ENCODE peak calls at places on chromosomes 4 and X, in eight cellular contexts. Y is omental fat pad; Z is suprapubic skin; R is amniotic stem cell; J is glutamatergic neuron; I is activated gamma-delta T cell treated with Interleukin-2 at 50 U/mL for 16 hours; E is activated CD4-positive, alpha-beta T cell treated with anti-CD3 and anti-CD28 coated beads, Interleukin-2, amount 50 U/mL, for 24 hours; L is epithelial cell of proximal tubule. M is an unnamed sample.

GRCh38 chr4:39899291-39899690 is 78.4 kb downstream of the PDS5A start:
- DNase-seq in Y (no peak), Z (no peak), R (no peak), J (no peak), I (no peak), E (no peak), L (no peak), M (no peak)

GRCh38 chr4:2417196-2417764 is 1.2 kb downstream of the ZFYVE28 start:
- DNase-seq in Y (no peak), Z (no peak), R (no peak), J (peak), I (no peak), E (no peak), L (no peak), M (no peak)

GRCh38 chrX:140701480-140701879 is 8.1 kb upstream of the LINC00632 start:
- DNase-seq in Y (no peak), Z (no peak), R (no peak), J (no peak), I (no peak), E (no peak), L (no peak), M (no peak)

GRCh38 chr4:3107271-3108185 is 33.0 kb downstream of the HTT start:
- DNase-seq in Y (no peak), Z (no peak), R (no peak), J (no peak), I (no peak), E (no peak), L (no peak), M (no peak)

GRCh38 chr4:28966982-28967381 is 1753.2 kb upstream of the PCDH7 start:
- DNase-seq in Y (no peak), Z (no peak), R (peak), J (no peak), I (no peak), E (no peak), L (no peak), M (no peak)

GRCh38 chr4:80073362-80074008 is 456 bp upstream of the ANTXR2 start:
- DNase-seq in Y (no peak), Z (no peak), R (no peak), J (no peak), I (peak), E (no peak), L (no peak), M (no peak)

GRCh38 chrX:34521563-34521962 is 135.5 kb downstream of the TMEM47 start:
- DNase-seq in Y (no peak), Z (no peak), R (no peak), J (no peak), I (no peak), E (no peak), L (peak), M (no peak)

GRCh38 chr4:137129471-137130244 is 402.6 kb downstream of the PCDH18 start:
- DNase-seq in Y (no peak), Z (no peak), R (no peak), J (no peak), I (no peak), E (no peak), L (no peak), M (no peak)

GRCh38 chrX:31546130-31546529 is 474.3 kb upstream of the FTHL17 start:
- DNase-seq in Y (no peak), Z (no peak), R (no peak), J (no peak), I (no peak), E (no peak), L (peak), M (no peak)

GRCh38 chrX:25049347-25049746 is 33.6 kb upstream of the ARX start:
- DNase-seq in Y (no peak), Z (no peak), R (no peak), J (no peak), I (no peak), E (no peak), L (no peak), M (no peak)

GRCh38 chr4:8076023-8076422 is 82.6 kb downstream of the ABLIM2 start:
- DNase-seq in Y (no peak), Z (no peak), R (no peak), J (no peak), I (no peak), E (no peak), L (no peak), M (no peak)

GRCh38 chrX:111102636-111103035 is 6.6 kb downstream of the PAK3 start:
- DNase-seq in Y (no peak), Z (no peak), R (no peak), J (no peak), I (no peak), E (no peak), L (no peak), M (no peak)

GRCh38 chr4:145909331-145909730 is 29.3 kb downstream of the ZNF827 start:
- DNase-seq in Y (peak), Z (no peak), R (no peak), J (peak), I (no peak), E (no peak), L (peak), M (no peak)

GRCh38 chr4:154088741-154089140 is 299.9 kb upstream of the SFRP2 start:
- DNase-seq in Y (no peak), Z (no peak), R (no peak), J (no peak), I (no peak), E (no peak), L (no peak), M (no peak)

GRCh38 chr4:52376107-52376704 is 282.9 kb downstream of the USP46 start:
- DNase-seq in Y (no peak), Z (no peak), R (peak), J (no peak), I (no peak), E (no peak), L (peak), M (no peak)

M was measured in mesenteric fat pad.